ENCODE peak calls at places on chromosomes 3 and 15, in six cellular contexts. One of them, this sample, is unnamed.

GRCh38 chr3:129282727-129283327 is 4.2 kb downstream of the HMCES start:
- DNase-seq in AG04450: no peak
- DNase-seq in D721Med: no peak
- DNase-seq in heart left ventricle: no peak
- DNase-seq in fibroblast of lung: peak; percentile 81
- DNase-seq in nephron progenitor cell: no peak
- DNase-seq in this sample: no peak

GRCh38 chr3:124597273-124597672 is 133.0 kb upstream of the UMPS start:
- DNase-seq in AG04450: no peak
- DNase-seq in D721Med: no peak
- DNase-seq in heart left ventricle: peak; percentile 59
- DNase-seq in fibroblast of lung: no peak
- DNase-seq in nephron progenitor cell: no peak
- DNase-seq in this sample: no peak

GRCh38 chr3:39226106-39226741 is 33.8 kb upstream of the XIRP1 start:
- DNase-seq in AG04450: no peak
- DNase-seq in D721Med: no peak
- DNase-seq in heart left ventricle: no peak
- DNase-seq in fibroblast of lung: no peak
- DNase-seq in nephron progenitor cell: no peak
- DNase-seq in this sample: no peak

GRCh38 chr15:64045774-64046346 is 425 bp downstream of the DAPK2 start:
- DNase-seq in AG04450: no peak
- DNase-seq in D721Med: no peak
- DNase-seq in heart left ventricle: peak; percentile 21
- DNase-seq in fibroblast of lung: peak; percentile 11
- DNase-seq in nephron progenitor cell: no peak
- DNase-seq in this sample: peak; percentile 35

GRCh38 chr3:150411971-150412370 is 3.9 kb downstream of the TSC22D2 start:
- DNase-seq in AG04450: no peak
- DNase-seq in D721Med: no peak
- DNase-seq in heart left ventricle: no peak
- DNase-seq in fibroblast of lung: no peak
- DNase-seq in nephron progenitor cell: no peak
- DNase-seq in this sample: no peak

GRCh38 chr3:28348286-28348636 is 260 bp upstream of the ZCWPW2 start:
- DNase-seq in AG04450: no peak
- DNase-seq in D721Med: no peak
- DNase-seq in heart left ventricle: no peak
- DNase-seq in fibroblast of lung: no peak
- DNase-seq in nephron progenitor cell: no peak
- DNase-seq in this sample: peak; percentile 73

GRCh38 chr15:57505056-57505713 is 86.5 kb upstream of the MYZAP start:
- DNase-seq in AG04450: no peak
- DNase-seq in D721Med: no peak
- DNase-seq in heart left ventricle: no peak
- DNase-seq in fibroblast of lung: peak; percentile 22
- DNase-seq in nephron progenitor cell: no peak
- DNase-seq in this sample: no peak

GRCh38 chr3:25372167-25372566 is 55.9 kb upstream of the RARB start:
- DNase-seq in AG04450: no peak
- DNase-seq in D721Med: no peak
- DNase-seq in heart left ventricle: no peak
- DNase-seq in fibroblast of lung: peak; percentile 52
- DNase-seq in nephron progenitor cell: no peak
- DNase-seq in this sample: no peak

GRCh38 chr3:126908752-126909275 is 74.1 kb upstream of the PLXNA1 start:
- DNase-seq in AG04450: no peak
- DNase-seq in D721Med: no peak
- DNase-seq in heart left ventricle: no peak
- DNase-seq in fibroblast of lung: no peak
- DNase-seq in nephron progenitor cell: no peak
- DNase-seq in this sample: no peak

GRCh38 chr15:74311734-74312444 is 55.6 kb downstream of the CYP11A1 start:
- DNase-seq in AG04450: no peak
- DNase-seq in D721Med: no peak
- DNase-seq in heart left ventricle: no peak
- DNase-seq in fibroblast of lung: no peak
- DNase-seq in nephron progenitor cell: peak; percentile 61
- DNase-seq in this sample: peak; percentile 46

GRCh38 chr3:24683511-24684384 is 189.1 kb upstream of the THRB start:
- DNase-seq in AG04450: peak; percentile 41
- DNase-seq in D721Med: no peak
- DNase-seq in heart left ventricle: no peak
- DNase-seq in fibroblast of lung: peak; percentile 56
- DNase-seq in nephron progenitor cell: no peak
- DNase-seq in this sample: no peak

GRCh38 chr3:145055375-145056076 is 1083.9 kb downstream of the DIPK2A start:
- DNase-seq in AG04450: no peak
- DNase-seq in D721Med: no peak
- DNase-seq in heart left ventricle: no peak
- DNase-seq in fibroblast of lung: no peak
- DNase-seq in nephron progenitor cell: no peak
- DNase-seq in this sample: no peak

GRCh38 chr3:24343084-24343783 is 151.4 kb downstream of the THRB start:
- DNase-seq in AG04450: no peak
- DNase-seq in D721Med: no peak
- DNase-seq in heart left ventricle: no peak
- DNase-seq in fibroblast of lung: peak; percentile 64
- DNase-seq in nephron progenitor cell: no peak
- DNase-seq in this sample: no peak

GRCh38 chr3:62955126-62955525 is 79.9 kb upstream of the CADPS start:
- DNase-seq in AG04450: no peak
- DNase-seq in D721Med: no peak
- DNase-seq in heart left ventricle: no peak
- DNase-seq in fibroblast of lung: no peak
- DNase-seq in nephron progenitor cell: no peak
- DNase-seq in this sample: no peak

GRCh38 chr3:148991219-148992026 is at the start of gene GYG1:
- DNase-seq in AG04450: peak; percentile 38
- DNase-seq in D721Med: peak; percentile 26
- DNase-seq in heart left ventricle: peak; percentile 82
- DNase-seq in fibroblast of lung: peak; percentile 83
- DNase-seq in nephron progenitor cell: peak; percentile 77
- DNase-seq in this sample: peak; percentile 63

GRCh38 chr3:148997623-148998022 is 6.3 kb downstream of the GYG1 start:
- DNase-seq in AG04450: no peak
- DNase-seq in D721Med: no peak
- DNase-seq in heart left ventricle: no peak
- DNase-seq in fibroblast of lung: no peak
- DNase-seq in nephron progenitor cell: no peak
- DNase-seq in this sample: no peak

GRCh38 chr3:148990211-148990610 is 1.1 kb upstream of the GYG1 start:
- DNase-seq in AG04450: no peak
- DNase-seq in D721Med: no peak
- DNase-seq in heart left ventricle: no peak
- DNase-seq in fibroblast of lung: no peak
- DNase-seq in nephron progenitor cell: no peak
- DNase-seq in this sample: no peak

GRCh38 chr3:148992635-148993230 is 1.4 kb downstream of the GYG1 start:
- DNase-seq in AG04450: no peak
- DNase-seq in D721Med: no peak
- DNase-seq in heart left ventricle: no peak
- DNase-seq in fibroblast of lung: no peak
- DNase-seq in nephron progenitor cell: no peak
- DNase-seq in this sample: no peak

DNA sequence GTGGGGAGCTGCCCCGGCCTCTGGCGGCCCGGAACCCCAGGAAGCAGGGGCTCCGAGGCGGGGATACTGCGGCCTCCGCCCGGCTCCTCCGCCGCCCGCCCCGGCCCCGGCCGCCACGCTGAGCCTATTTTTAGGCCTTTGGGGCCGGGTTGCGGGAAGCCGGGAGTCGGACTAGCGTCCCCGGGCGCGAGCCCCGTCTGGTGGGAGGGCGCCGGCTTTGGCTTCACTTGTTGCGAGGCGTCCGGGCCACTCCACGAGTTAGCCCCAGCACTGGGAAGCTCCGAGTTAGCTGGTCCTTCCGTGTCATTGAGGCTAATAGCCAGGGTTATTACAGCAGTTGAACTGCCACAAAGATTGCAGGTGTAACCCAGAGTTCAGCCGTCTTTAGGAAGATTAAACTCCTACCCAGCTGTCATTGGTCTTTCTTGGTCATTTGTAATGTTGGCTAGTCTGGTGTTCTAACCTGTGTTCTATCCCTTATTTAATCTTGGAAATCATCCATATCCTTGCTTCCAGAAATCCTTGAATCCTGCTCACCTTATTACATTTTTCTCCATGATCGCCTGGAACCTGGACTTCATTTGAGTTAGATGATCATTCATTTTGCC is 791 bp downstream of the GYG1 start:
- DNase-seq in AG04450: no peak
- DNase-seq in D721Med: no peak
- DNase-seq in heart left ventricle: peak; percentile 58
- DNase-seq in fibroblast of lung: peak; percentile 50
- DNase-seq in nephron progenitor cell: peak; percentile 66
- DNase-seq in this sample: peak; percentile 34
- TF ChIP-seq CTCF in AG04450: no peak
- TF ChIP-seq CTCF in D721Med: no peak
- TF ChIP-seq CTCF in heart left ventricle: no peak
- TF ChIP-seq CTCF in fibroblast of lung: no peak
- TF ChIP-seq CTCF in nephron progenitor cell: no peak
- TF ChIP-seq CTCF in this sample: no peak

DNA sequence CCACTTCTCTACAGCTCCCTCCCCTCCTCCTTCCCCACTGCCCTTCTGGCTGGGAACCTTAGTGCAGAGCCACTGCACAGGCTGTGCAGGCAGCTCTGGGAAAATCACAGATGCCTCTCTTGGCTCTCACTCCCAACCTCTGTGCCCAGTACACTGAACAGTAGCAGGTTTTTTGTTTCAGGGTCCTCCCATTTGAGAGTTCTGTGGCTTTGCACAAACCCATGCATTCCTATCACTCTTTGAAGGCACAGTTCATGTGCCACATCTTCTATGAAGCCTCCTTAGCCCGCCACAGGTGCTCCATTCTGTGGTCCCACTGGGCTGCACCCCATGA is 103.9 kb downstream of the SNRK start:
- DNase-seq in AG04450: no peak
- DNase-seq in D721Med: no peak
- DNase-seq in heart left ventricle: no peak
- DNase-seq in fibroblast of lung: no peak
- DNase-seq in nephron progenitor cell: no peak
- DNase-seq in this sample: no peak
- TF ChIP-seq CTCF in AG04450: no peak
- TF ChIP-seq CTCF in D721Med: no peak
- TF ChIP-seq CTCF in heart left ventricle: no peak
- TF ChIP-seq CTCF in fibroblast of lung: no peak
- TF ChIP-seq CTCF in nephron progenitor cell: no peak
- TF ChIP-seq CTCF in this sample: no peak

GRCh38 chr15:26891448-26891881 is 24.6 kb downstream of the GABRA5 start:
- DNase-seq in AG04450: no peak
- DNase-seq in D721Med: peak; percentile 69
- DNase-seq in heart left ventricle: peak; percentile 28
- DNase-seq in fibroblast of lung: peak; percentile 72
- DNase-seq in nephron progenitor cell: peak; percentile 90
- DNase-seq in this sample: peak; percentile 95
- TF ChIP-seq CTCF in AG04450: peak; percentile 65
- TF ChIP-seq CTCF in D721Med: peak; percentile 40
- TF ChIP-seq CTCF in heart left ventricle: peak; percentile 68
- TF ChIP-seq CTCF in fibroblast of lung: peak; percentile 77
- TF ChIP-seq CTCF in nephron progenitor cell: peak; percentile 85
- TF ChIP-seq CTCF in this sample: peak; percentile 91

GRCh38 chr15:37979597-37979996 is 45.2 kb downstream of the TMCO5A start:
- DNase-seq in AG04450: no peak
- DNase-seq in D721Med: no peak
- DNase-seq in heart left ventricle: no peak
- DNase-seq in fibroblast of lung: no peak
- DNase-seq in nephron progenitor cell: no peak
- DNase-seq in this sample: no peak

GRCh38 chr15:37980010-37980409 is 45.6 kb downstream of the TMCO5A start:
- DNase-seq in AG04450: no peak
- DNase-seq in D721Med: no peak
- DNase-seq in heart left ventricle: no peak
- DNase-seq in fibroblast of lung: no peak
- DNase-seq in nephron progenitor cell: no peak
- DNase-seq in this sample: no peak

GRCh38 chr15:37978231-37978630 is 43.8 kb downstream of the TMCO5A start:
- DNase-seq in AG04450: no peak
- DNase-seq in D721Med: no peak
- DNase-seq in heart left ventricle: no peak
- DNase-seq in fibroblast of lung: no peak
- DNase-seq in nephron progenitor cell: no peak
- DNase-seq in this sample: no peak

GRCh38 chr15:37984368-37984767 is 49.9 kb downstream of the TMCO5A start:
- DNase-seq in AG04450: no peak
- DNase-seq in D721Med: no peak
- DNase-seq in heart left ventricle: no peak
- DNase-seq in fibroblast of lung: no peak
- DNase-seq in nephron progenitor cell: no peak
- DNase-seq in this sample: no peak

GRCh38 chr15:37981781-37982180 is 47.3 kb downstream of the TMCO5A start:
- DNase-seq in AG04450: no peak
- DNase-seq in D721Med: no peak
- DNase-seq in heart left ventricle: no peak
- DNase-seq in fibroblast of lung: peak; percentile 46
- DNase-seq in nephron progenitor cell: no peak
- DNase-seq in this sample: no peak
- TF ChIP-seq CTCF in AG04450: peak; percentile 68
- TF ChIP-seq CTCF in D721Med: peak; percentile 11
- TF ChIP-seq CTCF in heart left ventricle: no peak
- TF ChIP-seq CTCF in fibroblast of lung: peak; percentile 72
- TF ChIP-seq CTCF in nephron progenitor cell: peak; percentile 15
- TF ChIP-seq CTCF in this sample: peak; percentile 41

DNA sequence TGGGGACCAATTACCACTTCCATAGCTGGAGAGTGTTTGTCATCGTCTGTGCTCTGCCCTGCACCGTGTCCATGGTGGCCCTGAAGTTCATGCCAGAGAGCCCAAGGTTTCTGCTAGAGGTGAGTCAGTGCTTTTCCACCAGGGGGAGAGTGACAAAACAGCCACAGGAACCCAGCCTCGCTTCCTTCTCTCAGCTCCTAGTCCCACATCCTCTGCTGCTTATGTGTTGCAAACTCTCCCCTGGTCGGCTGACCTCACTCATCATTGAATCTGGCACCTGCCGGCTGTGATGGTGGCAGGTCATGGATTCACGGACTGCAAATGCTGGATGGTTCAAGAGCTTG is 158.4 kb downstream of the SV2B start:
- DNase-seq in AG04450: no peak
- DNase-seq in D721Med: no peak
- DNase-seq in heart left ventricle: no peak
- DNase-seq in fibroblast of lung: no peak
- DNase-seq in nephron progenitor cell: no peak
- DNase-seq in this sample: no peak
- TF ChIP-seq CTCF in AG04450: peak; percentile 4
- TF ChIP-seq CTCF in D721Med: no peak
- TF ChIP-seq CTCF in heart left ventricle: no peak
- TF ChIP-seq CTCF in fibroblast of lung: no peak
- TF ChIP-seq CTCF in nephron progenitor cell: no peak
- TF ChIP-seq CTCF in this sample: no peak

GRCh38 chr3:88467191-88467590 is 317.4 kb downstream of the C3orf38 start:
- DNase-seq in AG04450: no peak
- DNase-seq in D721Med: no peak
- DNase-seq in heart left ventricle: no peak
- DNase-seq in fibroblast of lung: no peak
- DNase-seq in nephron progenitor cell: no peak
- DNase-seq in this sample: no peak
- TF ChIP-seq CTCF in AG04450: no peak
- TF ChIP-seq CTCF in D721Med: no peak
- TF ChIP-seq CTCF in heart left ventricle: no peak
- TF ChIP-seq CTCF in fibroblast of lung: no peak
- TF ChIP-seq CTCF in nephron progenitor cell: no peak
- TF ChIP-seq CTCF in this sample: no peak

GRCh38 chr15:26838742-26839460 is 28.0 kb upstream of the GABRA5 start:
- DNase-seq in AG04450: no peak
- DNase-seq in D721Med: no peak
- DNase-seq in heart left ventricle: no peak
- DNase-seq in fibroblast of lung: no peak
- DNase-seq in nephron progenitor cell: peak; percentile 36
- DNase-seq in this sample: peak; percentile 18
- TF ChIP-seq CTCF in AG04450: peak; percentile 41
- TF ChIP-seq CTCF in D721Med: peak; percentile 40
- TF ChIP-seq CTCF in heart left ventricle: peak; percentile 39
- TF ChIP-seq CTCF in fibroblast of lung: peak; percentile 13
- TF ChIP-seq CTCF in nephron progenitor cell: peak; percentile 63
- TF ChIP-seq CTCF in this sample: peak; percentile 69